ENCODE peak calls at places on chromosome 17, in seven cellular contexts. One of them, this sample, is unnamed.

GRCh38 chr17:49931416-49931815 is 37.6 kb upstream of the DLX4 start:
- DNase-seq in HL-60: no peak
- DNase-seq in spleen: no peak
- DNase-seq in sigmoid colon: no peak
- DNase-seq in suprapubic skin: no peak
- DNase-seq in breast epithelium: no peak
- DNase-seq in K562: no peak
- DNase-seq in this sample: no peak

GRCh38 chr17:22138861-22139469 is 446.6 kb downstream of the KCNJ18 start:
- DNase-seq in HL-60: no peak
- DNase-seq in spleen: no peak
- DNase-seq in sigmoid colon: no peak
- DNase-seq in suprapubic skin: no peak
- DNase-seq in breast epithelium: no peak
- DNase-seq in K562: no peak
- DNase-seq in this sample: no peak

GRCh38 chr17:81097943-81098308 is 63.0 kb downstream of the BAIAP2 start:
- DNase-seq in HL-60: peak
- DNase-seq in spleen: no peak
- DNase-seq in sigmoid colon: peak
- DNase-seq in suprapubic skin: no peak
- DNase-seq in breast epithelium: no peak
- DNase-seq in K562: peak
- DNase-seq in this sample: no peak

GRCh38 chr17:45967378-45967777 is 31.7 kb upstream of the STH start:
- DNase-seq in HL-60: no peak
- DNase-seq in spleen: no peak
- DNase-seq in sigmoid colon: no peak
- DNase-seq in suprapubic skin: no peak
- DNase-seq in breast epithelium: no peak
- DNase-seq in K562: no peak
- DNase-seq in this sample: no peak

GRCh38 chr17:74466111-74466784 is at the start of gene CD300A:
- DNase-seq in HL-60: peak
- DNase-seq in spleen: peak
- DNase-seq in sigmoid colon: no peak
- DNase-seq in suprapubic skin: no peak
- DNase-seq in breast epithelium: no peak
- DNase-seq in K562: no peak
- DNase-seq in this sample: no peak

GRCh38 chr17:59607817-59608403 is 11.8 kb upstream of the CLTC start:
- DNase-seq in HL-60: no peak
- DNase-seq in spleen: no peak
- DNase-seq in sigmoid colon: no peak
- DNase-seq in suprapubic skin: no peak
- DNase-seq in breast epithelium: no peak
- DNase-seq in K562: peak
- DNase-seq in this sample: no peak

GRCh38 chr17:60141111-60142018 is 8.4 kb upstream of the CA4 start:
- DNase-seq in HL-60: no peak
- DNase-seq in spleen: no peak
- DNase-seq in sigmoid colon: no peak
- DNase-seq in suprapubic skin: no peak
- DNase-seq in breast epithelium: no peak
- DNase-seq in K562: no peak
- DNase-seq in this sample: no peak

GRCh38 chr17:56121661-56122060 is 31.6 kb upstream of the ANKFN1 start:
- DNase-seq in HL-60: no peak
- DNase-seq in spleen: no peak
- DNase-seq in sigmoid colon: no peak
- DNase-seq in suprapubic skin: no peak
- DNase-seq in breast epithelium: no peak
- DNase-seq in K562: no peak
- DNase-seq in this sample: no peak

GRCh38 chr17:56815711-56816110 is 18.0 kb downstream of the C17orf67 start:
- DNase-seq in HL-60: no peak
- DNase-seq in spleen: peak
- DNase-seq in sigmoid colon: no peak
- DNase-seq in suprapubic skin: no peak
- DNase-seq in breast epithelium: no peak
- DNase-seq in K562: no peak
- DNase-seq in this sample: no peak

GRCh38 chr17:58677204-58677880 is 14.5 kb downstream of the TEX14 start:
- DNase-seq in HL-60: no peak
- DNase-seq in spleen: no peak
- DNase-seq in sigmoid colon: no peak
- DNase-seq in suprapubic skin: no peak
- DNase-seq in breast epithelium: no peak
- DNase-seq in K562: no peak
- DNase-seq in this sample: no peak

GRCh38 chr17:49748791-49749190 is 15.1 kb downstream of the FAM117A start:
- DNase-seq in HL-60: no peak
- DNase-seq in spleen: no peak
- DNase-seq in sigmoid colon: no peak
- DNase-seq in suprapubic skin: no peak
- DNase-seq in breast epithelium: no peak
- DNase-seq in K562: no peak
- DNase-seq in this sample: no peak

GRCh38 chr17:6599364-6599763 is 41.1 kb downstream of the KIAA0753 start:
- DNase-seq in HL-60: peak
- DNase-seq in spleen: no peak
- DNase-seq in sigmoid colon: no peak
- DNase-seq in suprapubic skin: no peak
- DNase-seq in breast epithelium: no peak
- DNase-seq in K562: peak
- DNase-seq in this sample: no peak

GRCh38 chr17:38920374-38921291 is 4.8 kb upstream of the LASP1NB start:
- DNase-seq in HL-60: no peak
- DNase-seq in spleen: peak
- DNase-seq in sigmoid colon: peak
- DNase-seq in suprapubic skin: no peak
- DNase-seq in breast epithelium: peak
- DNase-seq in K562: no peak
- DNase-seq in this sample: no peak

DNA sequence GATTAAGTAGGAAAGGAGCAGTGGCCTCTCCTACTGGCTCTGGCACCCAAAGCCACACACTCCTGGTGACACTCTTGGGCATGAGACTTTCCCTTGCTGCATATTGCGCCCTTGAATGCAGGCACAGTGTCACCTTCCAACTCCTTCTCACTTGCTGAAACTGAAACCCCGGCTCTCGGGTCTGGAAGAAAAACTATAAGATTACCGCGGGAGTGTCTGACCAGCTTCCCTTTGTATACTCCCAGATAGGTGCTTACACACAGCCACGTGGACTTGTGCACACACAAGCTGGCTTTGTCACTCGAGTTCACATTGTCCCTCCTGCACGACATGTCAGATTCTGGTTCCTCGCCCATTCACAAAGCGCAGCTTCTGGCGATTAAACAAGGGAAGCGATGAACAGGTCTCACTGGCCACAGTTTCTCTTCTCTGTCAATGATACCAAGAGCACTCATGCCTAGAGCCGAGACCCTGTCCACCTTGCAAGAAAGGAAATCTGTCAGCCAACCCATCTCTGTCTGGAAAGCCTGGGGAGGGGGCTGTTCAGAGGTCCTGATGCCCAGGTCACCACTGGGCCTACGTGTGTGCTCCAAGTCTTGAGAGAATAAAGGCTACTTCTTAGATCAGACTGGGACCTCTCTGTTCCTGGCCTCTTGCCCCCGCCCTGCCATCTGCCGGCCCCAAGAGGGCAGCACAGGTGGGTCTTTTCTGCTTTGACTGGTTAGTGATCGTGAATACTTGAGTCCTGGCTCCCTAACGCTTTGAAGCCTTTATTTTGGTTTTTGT is 104.5 kb downstream of the MRM1 start:
- DNase-seq in HL-60: no peak
- DNase-seq in spleen: peak
- DNase-seq in sigmoid colon: no peak
- DNase-seq in suprapubic skin: no peak
- DNase-seq in breast epithelium: no peak
- DNase-seq in K562: peak
- DNase-seq in this sample: no peak
- TF ChIP-seq CTCF in HL-60: peak
- TF ChIP-seq CTCF in spleen: peak
- TF ChIP-seq CTCF in sigmoid colon: no peak
- TF ChIP-seq CTCF in suprapubic skin: peak
- TF ChIP-seq CTCF in breast epithelium: no peak
- TF ChIP-seq CTCF in K562: peak
- TF ChIP-seq CTCF in this sample: no peak

DNA sequence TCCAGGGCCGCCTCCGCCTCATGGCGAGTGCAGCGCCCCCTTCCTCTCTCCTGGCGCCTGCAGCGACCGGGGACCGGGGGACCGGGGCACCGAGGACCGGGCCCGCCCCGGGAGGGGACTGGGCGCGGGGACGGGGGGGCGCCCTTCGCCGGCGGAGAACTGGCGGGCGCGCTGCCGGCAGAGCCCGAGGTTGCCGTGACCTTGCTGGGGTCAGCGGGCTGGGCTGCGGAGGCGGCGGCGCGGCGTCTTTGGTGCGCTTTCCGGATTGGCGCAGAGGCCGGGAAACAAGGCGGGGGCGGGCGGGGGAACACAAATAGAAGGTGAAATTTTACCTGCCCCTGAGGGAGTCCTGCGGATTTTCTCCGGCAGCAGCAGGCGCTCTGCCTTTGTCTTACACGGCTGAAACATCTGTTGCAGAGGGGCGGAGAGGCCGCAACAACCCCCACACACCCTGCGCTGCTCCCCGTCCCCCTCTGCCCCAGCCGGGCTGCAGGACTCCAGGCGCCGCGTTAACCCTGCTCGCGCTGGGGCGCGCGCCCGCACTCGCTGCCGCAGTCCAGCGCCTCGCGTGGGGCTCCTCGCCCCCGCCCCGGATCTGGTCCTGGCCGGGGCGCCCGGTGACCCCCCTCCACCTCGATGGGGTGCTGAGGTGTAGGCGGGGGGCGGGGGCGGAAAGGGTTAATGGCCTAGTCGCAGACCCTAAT is 53.5 kb downstream of the SREBF1 start:
- DNase-seq in HL-60: no peak
- DNase-seq in spleen: peak
- DNase-seq in sigmoid colon: no peak
- DNase-seq in suprapubic skin: no peak
- DNase-seq in breast epithelium: peak
- DNase-seq in K562: peak
- DNase-seq in this sample: no peak
- TF ChIP-seq POLR2AphosphoS5 in HL-60: no peak
- TF ChIP-seq POLR2AphosphoS5 in spleen: no peak
- TF ChIP-seq POLR2AphosphoS5 in sigmoid colon: no peak
- TF ChIP-seq POLR2AphosphoS5 in suprapubic skin: no peak
- TF ChIP-seq POLR2AphosphoS5 in breast epithelium: no peak
- TF ChIP-seq POLR2AphosphoS5 in K562: no peak
- TF ChIP-seq POLR2AphosphoS5 in this sample: peak

DNA sequence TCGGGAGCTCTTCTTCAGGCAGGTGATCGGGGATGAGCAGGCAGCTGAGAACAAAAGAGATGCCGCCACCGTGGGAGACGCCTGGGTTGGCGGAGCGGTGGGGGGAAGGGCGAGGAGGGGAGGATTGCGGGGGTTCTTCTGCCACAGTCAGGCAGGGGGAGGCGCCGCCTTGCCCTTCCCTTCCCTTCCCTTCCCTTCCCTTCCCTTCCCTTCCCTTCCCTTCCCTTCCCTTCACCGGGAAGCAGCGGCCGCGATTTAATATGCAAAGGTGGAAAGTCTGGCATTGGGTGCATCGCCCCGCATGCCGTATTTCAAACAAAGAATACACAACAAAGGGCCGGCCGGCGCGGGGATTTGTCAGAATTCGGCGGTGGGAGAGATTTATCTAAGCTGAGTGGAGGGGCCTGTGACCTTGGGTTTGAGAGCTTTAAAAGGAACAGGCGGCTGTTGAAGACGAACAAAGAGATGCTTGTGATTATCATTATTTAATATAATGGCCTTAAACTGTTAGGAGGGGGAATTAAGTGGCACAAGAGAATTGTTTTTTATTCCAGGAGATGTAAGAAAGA is 262.3 kb upstream of the TNRC6C start:
- DNase-seq in HL-60: no peak
- DNase-seq in spleen: no peak
- DNase-seq in sigmoid colon: no peak
- DNase-seq in suprapubic skin: no peak
- DNase-seq in breast epithelium: no peak
- DNase-seq in K562: no peak
- DNase-seq in this sample: no peak
- H3K4me3 ChIP-seq in HL-60: no peak
- H3K4me3 ChIP-seq in spleen: no peak
- H3K4me3 ChIP-seq in sigmoid colon: peak
- H3K4me3 ChIP-seq in suprapubic skin: no peak
- H3K4me3 ChIP-seq in breast epithelium: peak
- H3K4me3 ChIP-seq in K562: no peak
- H3K4me3 ChIP-seq in this sample: no peak

DNA sequence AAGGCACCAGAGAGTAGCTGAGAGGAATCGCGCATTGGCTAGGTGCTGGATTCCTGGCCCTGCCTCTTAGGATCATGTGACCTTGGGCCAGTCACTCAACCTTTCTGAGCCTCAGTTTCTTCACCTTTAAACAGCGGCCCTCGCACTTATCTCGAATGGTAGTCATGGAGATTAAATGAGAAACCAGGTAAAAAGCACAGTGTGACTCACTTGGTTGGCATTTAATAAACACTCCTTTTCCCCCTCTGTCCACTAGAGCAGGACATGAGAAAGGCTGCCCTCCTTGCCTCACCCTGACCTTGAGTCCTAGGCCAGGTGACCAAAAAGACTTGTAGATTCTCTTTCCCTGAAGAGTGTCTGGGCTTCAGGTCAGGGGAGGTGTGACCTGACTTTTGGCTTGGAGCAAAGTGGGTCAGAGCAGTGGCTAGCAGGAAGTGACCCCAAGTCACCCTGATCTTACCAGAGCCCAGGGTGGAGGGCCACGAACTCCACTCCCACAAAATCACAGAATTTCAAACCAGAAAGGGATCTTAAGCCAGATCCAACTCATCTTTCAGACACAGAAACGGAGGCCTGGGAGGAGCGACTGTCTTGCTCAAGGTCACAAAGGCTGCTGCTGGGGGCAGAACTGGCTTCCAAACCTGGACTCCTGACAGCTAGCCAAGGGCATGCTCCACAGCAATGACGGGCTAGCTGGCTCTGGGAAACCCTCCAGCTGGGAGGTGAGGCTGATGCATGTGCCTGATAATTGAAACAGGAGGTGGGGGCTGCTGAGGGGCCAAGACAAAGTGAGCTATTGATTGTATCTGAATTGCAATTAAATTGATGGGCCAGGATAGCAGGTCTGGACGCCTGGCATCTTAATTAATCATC is 65.2 kb downstream of the PIPOX start:
- DNase-seq in HL-60: no peak
- DNase-seq in spleen: no peak
- DNase-seq in sigmoid colon: no peak
- DNase-seq in suprapubic skin: no peak
- DNase-seq in breast epithelium: no peak
- DNase-seq in K562: no peak
- DNase-seq in this sample: no peak
- TF ChIP-seq CTCF in HL-60: no peak
- TF ChIP-seq CTCF in spleen: no peak
- TF ChIP-seq CTCF in sigmoid colon: no peak
- TF ChIP-seq CTCF in suprapubic skin: no peak
- TF ChIP-seq CTCF in breast epithelium: no peak
- TF ChIP-seq CTCF in K562: no peak
- TF ChIP-seq CTCF in this sample: no peak

This sample was measured in vagina.